ENCODE peak calls at places on chromosomes 4 and X, in six cellular contexts. T is GM13977, I is pancreas, R is neural crest cell, V is psoas muscle, D is mesothelial cell of epicardium. M is an unnamed sample.

GRCh38 chr4:22842360-22842759 is 149.6 kb downstream of the GBA3 start:
- DNase-seq in T (no peak), D (no peak), I (no peak), R (no peak), V (no peak), M (no peak)

GRCh38 chr4:19925516-19925915 is 326.2 kb upstream of the SLIT2 start:
- DNase-seq in V (no peak), R (no peak), D (no peak), T (no peak), I (no peak), M (no peak)

GRCh38 chrX:13511557-13512330 is 57.7 kb upstream of the EGFL6 start:
- DNase-seq in D (no peak), T (no peak), R (no peak), V (no peak), I (no peak), M (no peak)

GRCh38 chr4:14906805-14907204 is 95.5 kb upstream of the CPEB2 start:
- DNase-seq in V (no peak), T (no peak), I (no peak), D (no peak), R (no peak), M (no peak)

GRCh38 chr4:4270529-4270928 is 19.4 kb downstream of the LYAR start:
- DNase-seq in D (no peak), R (no peak), I (no peak), T (no peak), V (no peak), M (no peak)

GRCh38 chrX:96435636-96436035 is 249.0 kb upstream of the DIAPH2 start:
- DNase-seq in R (no peak), I (no peak), T (no peak), D (no peak), V (no peak), M (no peak)

GRCh38 chr4:95857761-95858160 is 17.9 kb downstream of the PDHA2 start:
- DNase-seq in R (no peak), V (no peak), D (no peak), T (no peak), I (no peak), M (no peak)

GRCh38 chrX:44082829-44083228 is 109.6 kb upstream of the NDP start:
- DNase-seq in D (no peak), I (no peak), R (no peak), T (no peak), V (no peak), M (no peak)

GRCh38 chrX:110944793-110945466 is 149.3 kb upstream of the CHRDL1 start:
- DNase-seq in D (no peak), T (no peak), R (no peak), V (no peak), I (peak; percentile 68), M (no peak)

GRCh38 chr4:107408968-107409367 is 311.1 kb downstream of the PAPSS1 start:
- DNase-seq in D (no peak), T (no peak), I (no peak), V (no peak), R (no peak), M (no peak)

GRCh38 chr4:127685292-127685691 is 44.9 kb upstream of the SLC25A31 start:
- DNase-seq in I (no peak), T (no peak), V (no peak), D (no peak), R (no peak), M (peak; percentile 54)

GRCh38 chrX:13078739-13079444 is 34.5 kb upstream of the FAM9C start:
- DNase-seq in T (no peak), V (peak; percentile 54), R (no peak), I (peak; percentile 52), D (no peak), M (no peak)

GRCh38 chr4:824461-825062 is 1.4 kb downstream of the CPLX1 start:
- DNase-seq in V (peak; percentile 48), T (no peak), I (no peak), D (no peak), R (no peak), M (no peak)

GRCh38 chr4:93334003-93334402 is 494.6 kb upstream of the ATOH1 start:
- DNase-seq in R (no peak), D (no peak), T (no peak), I (no peak), V (no peak), M (no peak)

GRCh38 chr4:88938138-88938537 is 118.8 kb downstream of the FAM13A start:
- DNase-seq in I (no peak), R (no peak), D (no peak), V (no peak), T (no peak), M (peak; percentile 96)

GRCh38 chr4:169311643-169312365 is 41.0 kb upstream of the SH3RF1 start:
- DNase-seq in I (peak; percentile 51), R (peak; percentile 14), V (no peak), D (no peak), T (peak; percentile 56), M (no peak)

GRCh38 chrX:40143001-40143400 is 45.2 kb upstream of the BCOR start:
- DNase-seq in T (no peak), I (no peak), R (no peak), D (no peak), V (no peak), M (no peak)

GRCh38 chrX:13937370-13938052 is 92.2 kb downstream of the GEMIN8 start:
- DNase-seq in D (no peak), I (no peak), T (peak; percentile 22), R (no peak), V (no peak), M (no peak)

GRCh38 chrX:134685662-134686061 is 27.4 kb upstream of the PLAC1 start:
- DNase-seq in V (peak; percentile 52), T (no peak), R (no peak), D (no peak), I (no peak), M (no peak)

GRCh38 chrX:138763761-138764160 is 52.2 kb upstream of the FGF13 start:
- DNase-seq in V (no peak), D (no peak), R (no peak), T (no peak), I (no peak), M (no peak)

GRCh38 chr4:8644461-8644891 is 51.9 kb downstream of the CPZ start:
- DNase-seq in I (no peak), R (no peak), T (no peak), D (peak; percentile 34), V (no peak), M (no peak)

DNA sequence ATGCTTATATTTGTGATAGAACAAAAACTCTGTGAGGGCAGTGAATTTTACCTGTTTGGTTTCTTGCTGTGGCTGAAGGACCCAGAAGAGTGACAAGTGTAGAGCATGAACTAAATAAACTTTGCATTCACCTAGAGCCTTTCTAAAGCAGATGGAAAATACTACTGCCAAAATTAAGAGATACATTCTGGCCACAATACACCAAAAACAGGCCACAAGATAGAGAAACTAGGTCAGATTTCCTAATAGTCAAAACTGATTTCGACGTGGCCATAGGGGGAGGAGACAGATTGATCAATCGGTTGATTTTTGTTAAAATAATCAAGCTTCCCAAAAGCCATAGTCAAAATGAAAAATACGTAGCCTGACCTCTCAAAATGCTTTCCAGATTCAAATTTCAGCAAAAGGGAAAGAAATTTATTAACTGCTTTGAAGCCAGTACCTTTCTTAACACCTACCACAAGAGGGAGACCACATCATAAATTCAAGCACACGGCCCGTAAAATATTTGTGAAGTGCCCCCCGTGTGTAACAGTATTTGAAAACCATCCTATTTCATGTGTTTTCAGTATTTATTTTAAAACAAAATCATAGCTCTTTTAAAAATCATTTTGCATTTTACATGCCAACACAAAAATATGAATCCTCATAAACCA is 132.4 kb downstream of the CORIN start:
- DNase-seq in R (no peak), V (no peak), D (no peak), T (peak; percentile 23), I (no peak), M (no peak)
- TF ChIP-seq CTCF in R (peak; percentile 63), V (peak; percentile 17), D (peak; percentile 63), T (peak; percentile 51), I (peak; percentile 27), M (peak; percentile 65)

GRCh38 chr4:38004887-38005286 is 44.7 kb downstream of the PTTG2 start:
- DNase-seq in T (no peak), I (no peak), D (no peak), V (no peak), R (no peak), M (no peak)

GRCh38 chr4:38003628-38004027 is 43.4 kb downstream of the PTTG2 start:
- DNase-seq in D (no peak), V (no peak), T (no peak), I (no peak), R (no peak), M (no peak)

GRCh38 chr4:38002451-38003071 is 42.4 kb downstream of the PTTG2 start:
- DNase-seq in D (no peak), I (no peak), T (no peak), V (no peak), R (no peak), M (no peak)

GRCh38 chr4:38003102-38003501 is 42.9 kb downstream of the PTTG2 start:
- DNase-seq in V (no peak), I (no peak), T (no peak), D (no peak), R (no peak), M (no peak)

DNA sequence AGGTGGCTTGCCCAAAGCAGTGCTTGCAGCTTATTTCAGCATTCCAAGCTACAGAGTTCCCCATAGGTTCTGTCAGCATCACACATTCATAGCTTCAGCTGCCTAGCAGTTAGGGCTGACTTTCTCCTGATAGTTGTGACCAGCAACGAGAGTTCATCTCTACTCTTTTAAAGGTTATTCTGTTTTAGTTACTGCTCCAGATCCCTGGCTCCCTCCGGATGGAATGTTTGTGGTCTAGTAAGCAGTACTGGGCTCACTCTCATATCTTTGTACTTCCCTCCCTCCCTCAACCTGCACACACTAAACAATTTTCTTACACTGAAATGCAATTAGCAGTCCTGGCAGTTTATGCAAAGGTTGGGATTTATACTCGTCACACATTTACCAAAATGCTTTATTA is 43.9 kb downstream of the PTTG2 start:
- DNase-seq in T (no peak), R (no peak), V (no peak), I (no peak), D (no peak), M (no peak)
- TF ChIP-seq CTCF in T (no peak), R (no peak), V (no peak), I (no peak), D (no peak), M (no peak)

DNA sequence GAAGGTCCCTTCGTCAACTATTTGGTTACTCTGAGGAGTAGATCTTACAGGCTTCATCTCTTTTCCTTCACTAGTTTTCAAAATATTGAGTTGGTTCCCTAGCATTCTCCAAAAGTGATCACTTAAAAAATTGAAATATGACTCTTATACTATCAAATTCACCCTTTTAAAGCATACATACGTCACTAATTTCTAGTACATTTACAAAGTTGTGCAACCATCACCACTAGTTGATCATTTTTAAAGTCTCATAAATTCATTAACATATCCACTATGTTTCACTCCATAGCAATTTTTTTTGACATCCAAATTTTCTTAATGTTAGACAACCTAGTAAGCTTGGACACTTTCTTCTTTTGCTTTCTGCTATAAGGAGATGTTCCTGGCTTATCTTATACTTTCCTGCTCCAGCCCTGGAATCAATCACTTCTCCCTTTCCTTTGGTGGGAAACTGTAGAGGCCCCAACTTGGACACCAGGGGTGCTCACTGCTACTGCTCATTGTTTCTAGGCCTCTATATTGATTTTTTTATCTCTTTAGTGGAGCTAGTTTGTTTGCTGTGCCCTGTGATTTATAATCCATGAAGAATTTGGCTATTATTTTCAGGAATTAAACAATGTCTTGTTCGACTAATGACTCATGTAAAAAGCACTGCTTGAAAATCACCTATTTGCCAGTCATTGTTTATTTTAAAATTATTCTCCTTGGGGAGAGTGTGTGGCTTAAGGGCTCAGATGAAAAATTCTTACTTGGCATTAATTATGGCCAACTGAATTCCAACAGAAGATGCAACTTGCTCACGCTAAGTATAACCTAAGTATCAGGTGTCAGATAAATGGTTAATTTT is 4.0 kb upstream of the ZFX start:
- DNase-seq in I (no peak), V (no peak), R (no peak), T (no peak), D (no peak), M (no peak)
- TF ChIP-seq CTCF in I (no peak), V (no peak), R (peak; percentile 43), T (no peak), D (no peak), M (peak; percentile 7)

GRCh38 chr4:141657550-141657949 is 21.2 kb downstream of the IL15 start:
- DNase-seq in R (no peak), D (no peak), V (no peak), I (no peak), T (no peak), M (no peak)
- TF ChIP-seq CTCF in R (no peak), D (no peak), V (no peak), I (no peak), T (no peak), M (no peak)